ENCODE peak calls at places on chromosomes 12 and 14, in five cellular contexts. C is ovary, J is uterus, N is HCT116, D is pancreas. B is an unnamed sample. For H3K9me3 and H3K4me1, the result is how much of the 10 kb centered on the place peaks cover.

GRCh38 chr12:1377681-1378080 is 216.7 kb downstream of the FBXL14 start:
- DNase-seq in C (no peak), J (no peak), N (no peak), D (no peak), B (no peak)

GRCh38 chr12:105470601-105471000 is 140.1 kb downstream of the C12orf75 start:
- DNase-seq in C (no peak), J (no peak), N (no peak), D (no peak), B (no peak)

GRCh38 chr12:31362759-31363415 is 36.9 kb upstream of the SINHCAF start:
- DNase-seq in C (no peak), J (no peak), N (no peak), D (no peak), B (peak)

GRCh38 chr12:84874125-84874824 is 38.3 kb downstream of the SLC6A15 start:
- DNase-seq in C (no peak), J (no peak), N (peak), D (no peak), B (no peak)

GRCh38 chr14:39762576-39763401 is 330.6 kb upstream of the FBXO33 start:
- DNase-seq in C (no peak), J (no peak), N (no peak), D (no peak), B (no peak)

GRCh38 chr14:24241829-24242443 is 487 bp downstream of the TINF2 start:
- DNase-seq in C (peak), J (peak), N (peak), D (peak), B (peak)

GRCh38 chr12:127729381-127729780 is 537.6 kb upstream of the TMEM132C start:
- DNase-seq in C (no peak), J (no peak), N (no peak), D (no peak), B (no peak)

GRCh38 chr12:125208942-125209341 is 143.7 kb downstream of the AACS start:
- DNase-seq in C (no peak), J (no peak), N (no peak), D (no peak), B (no peak)

GRCh38 chr12:41345071-41345470 is 157.0 kb downstream of the PDZRN4 start:
- DNase-seq in C (no peak), J (no peak), N (no peak), D (no peak), B (peak)

GRCh38 chr12:117857632-117858274 is 111.0 kb downstream of the KSR2 start:
- DNase-seq in C (no peak), J (no peak), N (no peak), D (no peak), B (peak)

GRCh38 chr14:67944605-67945004 is 125.0 kb downstream of the RAD51B start:
- DNase-seq in C (no peak), J (no peak), N (no peak), D (no peak), B (no peak)

GRCh38 chr14:87995500-87996275 is 2.7 kb upstream of the GALC start:
- DNase-seq in C (no peak), J (no peak), N (no peak), D (no peak), B (no peak)

GRCh38 chr12:85575115-85576096 is 260.8 kb downstream of the RASSF9 start:
- DNase-seq in C (no peak), J (peak), N (peak), D (no peak), B (peak)

GRCh38 chr14:61668267-61668666 is 27.0 kb upstream of the HIF1A start:
- DNase-seq in C (no peak), J (no peak), N (no peak), D (no peak), B (no peak)

GRCh38 chr12:468671-469389 is 9.1 kb downstream of the B4GALNT3 start:
- DNase-seq in C (no peak), J (no peak), N (no peak), D (no peak), B (no peak)

GRCh38 chr14:74202113-74202512 is 37.1 kb upstream of the VSX2 start:
- DNase-seq in C (no peak), J (no peak), N (no peak), D (no peak), B (no peak)

GRCh38 chr14:84225243-84225642 is 1304.7 kb upstream of the FLRT2 start:
- DNase-seq in C (peak), J (no peak), N (no peak), D (no peak), B (no peak)

GRCh38 chr14:55129428-55130193 is 559 bp downstream of the LGALS3 start:
- DNase-seq in C (peak), J (peak), N (no peak), D (peak), B (peak)

GRCh38 chr14:84468153-84468552 is 1061.8 kb upstream of the FLRT2 start:
- DNase-seq in C (no peak), J (no peak), N (no peak), D (no peak), B (no peak)

GRCh38 chr14:100988011-100988410 is 84.5 kb upstream of the RTL1 start:
- DNase-seq in C (no peak), J (no peak), N (peak), D (no peak), B (no peak)

GRCh38 chr12:132888852-132889251 is 1.4 kb upstream of the CHFR start:
- DNase-seq in C (no peak), J (no peak), N (no peak), D (no peak), B (no peak)

GRCh38 chr14:24381363-24382102 is 13.5 kb downstream of the NFATC4 start:
- DNase-seq in C (no peak), J (no peak), N (no peak), D (no peak), B (no peak)

GRCh38 chr14:94174622-94175402 is 690 bp downstream of the PPP4R4 start:
- DNase-seq in C (peak), J (peak), N (no peak), D (peak), B (peak)

GRCh38 chr14:29754134-29754533 is 173.5 kb downstream of the PRKD1 start:
- DNase-seq in C (no peak), J (no peak), N (no peak), D (no peak), B (no peak)

GRCh38 chr14:29752221-29752923 is 175.3 kb downstream of the PRKD1 start:
- DNase-seq in C (no peak), J (no peak), N (no peak), D (no peak), B (no peak)

GRCh38 chr14:29743566-29743965 is 184.1 kb downstream of the PRKD1 start:
- DNase-seq in C (no peak), J (peak), N (no peak), D (no peak), B (no peak)

GRCh38 chr14:29745863-29746262 is 181.8 kb downstream of the PRKD1 start:
- DNase-seq in C (no peak), J (no peak), N (no peak), D (no peak), B (no peak)

DNA sequence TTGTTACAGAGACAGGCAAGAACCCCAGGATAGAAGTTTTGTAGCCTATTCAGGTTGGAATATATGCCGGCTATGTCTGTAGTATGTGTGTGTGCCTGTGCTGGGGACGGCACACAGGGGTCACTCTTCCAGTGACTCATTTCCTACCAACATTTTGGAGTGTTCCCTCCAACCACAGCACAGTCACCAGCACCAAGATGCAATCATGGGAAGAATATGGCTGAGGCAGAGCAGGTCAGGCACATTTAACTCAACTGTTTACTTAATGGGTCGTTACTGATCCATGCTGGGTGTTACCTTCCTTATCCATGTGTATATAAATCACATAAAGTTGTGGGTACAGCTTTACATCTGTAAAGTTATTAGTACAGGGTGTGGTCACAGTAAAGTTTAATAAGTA is 178.3 kb downstream of the PRKD1 start:
- DNase-seq in C (no peak), J (no peak), N (no peak), D (no peak), B (no peak)
- H3K9me3 ChIP-seq in C (under half), J (under half), N (under half), D (under half), B (under half)

DNA sequence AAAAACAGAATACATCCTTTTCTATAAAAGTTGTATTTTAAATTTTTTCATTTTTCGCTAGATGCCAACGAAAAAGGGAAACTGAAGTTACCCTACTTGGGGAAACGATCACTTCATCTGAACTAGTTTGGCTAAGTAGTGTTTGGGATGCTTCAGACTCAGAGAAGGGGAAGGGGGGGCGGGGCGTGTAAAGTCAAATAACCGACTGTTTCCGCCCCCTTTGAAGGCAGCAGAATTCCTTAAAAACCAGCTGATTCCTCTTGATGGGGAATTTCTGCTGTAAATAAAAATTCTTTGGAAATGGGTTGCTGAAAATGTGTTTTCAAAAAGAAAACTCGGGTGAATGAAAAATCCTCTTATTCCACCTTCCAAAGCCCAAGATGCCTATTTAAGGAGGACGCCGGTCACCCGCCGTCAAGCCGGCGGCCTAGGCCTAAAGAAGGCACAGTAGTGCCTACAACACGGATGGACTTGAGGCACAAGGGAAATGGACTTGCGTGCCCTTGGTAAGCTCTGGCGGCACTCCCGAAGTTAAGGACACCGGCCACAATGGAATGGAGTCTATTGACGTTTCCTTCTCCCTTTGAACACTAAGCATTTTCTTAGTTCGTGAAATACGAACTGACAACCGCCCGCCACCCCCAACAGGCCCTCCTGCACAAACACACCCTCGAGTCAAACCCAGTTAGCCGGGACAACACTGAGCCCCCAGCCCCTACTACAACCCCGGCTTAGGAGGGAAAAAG is 2.0 kb downstream of the ATXN2 start:
- DNase-seq in C (peak), J (peak), N (peak), D (peak), B (peak)
- H3K4me1 ChIP-seq in C (under half), J (under half), N (under half), D (under half), B (under half)

GRCh38 chr14:98169170-98169587 is 1102.8 kb downstream of the BCL11B start:
- DNase-seq in C (no peak), J (no peak), N (no peak), D (no peak), B (no peak)
- H3K4me3 ChIP-seq in C (no peak), J (no peak), N (no peak), D (no peak), B (no peak)

GRCh38 chr12:73181244-73181643 is 909.1 kb downstream of the TRHDE start:
- DNase-seq in C (no peak), J (no peak), N (no peak), D (no peak), B (no peak)

GRCh38 chr12:73187765-73188164 is 915.6 kb downstream of the TRHDE start:
- DNase-seq in C (no peak), J (no peak), N (no peak), D (no peak), B (no peak)

GRCh38 chr12:73185403-73185802 is 913.2 kb downstream of the TRHDE start:
- DNase-seq in C (no peak), J (no peak), N (no peak), D (no peak), B (no peak)

GRCh38 chr12:73180734-73181133 is 908.6 kb downstream of the TRHDE start:
- DNase-seq in C (no peak), J (no peak), N (no peak), D (no peak), B (no peak)

GRCh38 chr12:73186272-73186671 is 914.1 kb downstream of the TRHDE start:
- DNase-seq in C (no peak), J (no peak), N (no peak), D (no peak), B (no peak)
- H3K9me3 ChIP-seq in C (under half), J (under half), N (under half), D (under half), B (under half)

DNA sequence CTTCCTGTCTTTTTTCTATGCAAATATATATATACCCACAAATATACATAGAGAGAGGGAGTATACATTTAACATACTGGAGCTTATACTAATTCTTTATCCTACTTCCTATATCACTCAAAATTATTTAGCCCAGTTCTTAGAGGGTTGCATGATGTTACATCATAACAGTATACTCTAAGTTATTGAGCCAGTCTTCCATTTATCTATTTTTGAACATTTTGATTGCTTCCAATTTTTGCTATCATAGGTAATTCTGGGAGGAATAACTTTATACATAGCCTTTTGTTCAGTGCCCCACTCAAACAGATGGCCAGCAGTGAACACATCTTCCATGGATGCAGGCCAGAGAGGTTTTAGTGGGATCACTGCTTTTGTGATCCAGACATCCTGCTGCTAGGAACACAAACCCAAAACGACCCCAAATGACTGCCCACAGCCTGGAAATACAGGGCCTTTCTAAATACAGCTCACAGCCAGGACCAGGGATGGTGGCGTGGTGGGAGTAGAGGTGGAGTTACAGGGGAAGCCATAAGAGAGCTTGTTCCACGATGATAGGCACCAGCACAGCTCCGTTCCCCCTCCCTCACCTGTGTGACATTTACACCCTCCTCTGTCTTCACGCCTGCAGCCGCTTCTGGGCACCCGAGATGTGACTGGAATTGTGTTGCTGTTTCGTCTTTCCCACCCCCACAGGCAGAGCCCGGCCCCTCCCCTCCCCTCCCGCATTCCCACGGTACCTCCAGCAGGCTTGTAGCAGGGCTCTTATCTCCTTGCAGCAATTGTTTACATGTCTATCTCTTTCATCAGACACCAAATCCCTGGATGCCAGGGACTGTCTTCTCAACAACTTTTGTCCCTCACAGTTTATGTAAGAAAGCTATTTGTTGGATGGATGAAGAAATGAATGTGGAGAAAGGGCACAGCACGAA is 30.7 kb upstream of the HDAC7 start:
- DNase-seq in C (peak), J (no peak), N (no peak), D (no peak), B (no peak)
- H3K4me1 ChIP-seq in C (under half), J (under half), N (under half), D (under half), B (under half)

GRCh38 chr14:89025581-89026236 is 201.3 kb downstream of the TTC8 start:
- DNase-seq in C (no peak), J (peak), N (no peak), D (no peak), B (no peak)

GRCh38 chr14:89028462-89029134 is 204.1 kb downstream of the TTC8 start:
- DNase-seq in C (no peak), J (no peak), N (no peak), D (no peak), B (no peak)

GRCh38 chr14:89029961-89030694 is 205.7 kb downstream of the TTC8 start:
- DNase-seq in C (no peak), J (no peak), N (no peak), D (no peak), B (no peak)

GRCh38 chr14:89024691-89025090 is 200.2 kb downstream of the TTC8 start:
- DNase-seq in C (no peak), J (no peak), N (no peak), D (no peak), B (no peak)

DNA sequence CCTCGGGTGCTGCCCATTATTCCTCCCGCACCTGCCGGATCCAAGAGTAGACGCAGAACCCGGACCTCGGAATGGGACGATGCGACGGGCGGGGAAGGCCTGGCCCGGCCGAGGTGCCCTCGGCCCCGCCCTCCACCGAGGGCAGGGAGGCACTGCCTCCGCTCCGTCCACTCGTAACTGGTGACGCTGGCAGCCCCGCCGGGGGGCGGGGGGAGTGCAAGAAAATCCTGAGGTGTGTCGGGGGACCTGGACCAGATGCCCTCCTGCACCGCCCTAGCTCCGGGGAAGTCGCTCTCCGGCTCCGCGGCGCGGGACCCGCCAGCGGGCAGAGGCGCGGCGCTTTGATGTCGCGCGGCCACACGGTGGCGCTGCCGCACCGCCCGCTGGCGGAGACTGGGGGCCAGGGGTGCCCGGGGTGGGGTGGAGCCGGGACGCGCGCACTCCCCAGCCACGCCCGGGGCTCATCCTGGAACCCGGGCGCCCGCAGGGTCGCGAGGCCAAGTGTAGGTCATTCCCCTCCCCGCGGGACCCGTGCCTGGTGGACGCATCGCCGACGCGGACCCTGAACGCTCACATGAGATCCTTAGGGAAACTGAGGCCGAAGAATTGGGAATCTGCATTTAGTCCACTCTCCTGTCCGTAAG is 202.8 kb downstream of the TTC8 start:
- DNase-seq in C (peak), J (peak), N (peak), D (peak), B (peak)
- H3K4me3 ChIP-seq in C (peak), J (peak), N (peak), D (peak), B (peak)

GRCh38 chr12:34368079-34368478 is 345.8 kb downstream of the ALG10 start:
- DNase-seq in C (no peak), J (no peak), N (no peak), D (no peak), B (no peak)
- H3K9me3 ChIP-seq in C (under half), J (under half), N (under half), D (under half), B (under half)

B was measured in HAP-1.